ENCODE peak calls at places on chromosomes 13 and 19, in nine cellular contexts. S is fibroblast of lung; E is OCI-LY7; G is esophagus squamous epithelium; H is AG10803; U is stimulated activated CD4-positive, alpha-beta T cell treated with anti-CD3 and anti-CD28 coated beads, Interleukin-4, amount 100 ng/mL, for 1 hour; R is activated naive CD8-positive, alpha-beta T cell treated with anti-CD3 and anti-CD28 coated beads, Interleukin-2, amount 50 U/mL, for 24 hours; A is left kidney; M is left cardiac atrium. X is an unnamed sample.

GRCh38 chr13:77728265-77728966 is 30.9 kb downstream of the SLAIN1 start:
- DNase-seq in R (no peak), U (no peak), M (no peak), S (no peak), A (no peak), E (no peak), G (no peak), H (no peak), X (no peak)

GRCh38 chr13:48505597-48506091 is 27.2 kb downstream of the RCBTB2 start:
- DNase-seq in A (peak; percentile 7), R (no peak), M (no peak), E (peak; percentile 88), S (peak; percentile 52), G (no peak), H (peak; percentile 88), U (no peak), X (peak; percentile 97)

GRCh38 chr13:29497137-29497654 is 98.3 kb downstream of the SLC7A1 start:
- DNase-seq in M (peak; percentile 59), S (peak; percentile 74), H (peak; percentile 29), E (no peak), U (no peak), G (no peak), A (peak; percentile 90), R (no peak), X (peak; percentile 80)

GRCh38 chr19:39740395-39740794 is 2.6 kb upstream of the CLC start:
- DNase-seq in A (no peak), G (no peak), M (no peak), U (peak; percentile 6), R (peak; percentile 4), S (no peak), H (no peak), E (no peak), X (no peak)

GRCh38 chr19:35519291-35519690 is 5.8 kb upstream of the DMKN start:
- DNase-seq in R (no peak), U (no peak), E (no peak), M (no peak), S (peak; percentile 25), H (peak; percentile 48), A (no peak), G (no peak), X (peak; percentile 3)

GRCh38 chr13:30829788-30830637 is 76.1 kb upstream of the MEDAG start:
- DNase-seq in E (no peak), G (no peak), U (no peak), A (no peak), R (no peak), S (no peak), H (no peak), M (no peak), X (peak; percentile 93)

GRCh38 chr13:35485451-35485850 is 9.0 kb upstream of the MAB21L1 start:
- DNase-seq in E (no peak), R (no peak), A (no peak), U (no peak), S (no peak), M (no peak), H (no peak), G (no peak), X (no peak)

GRCh38 chr19:42422576-42423461 is 4.4 kb downstream of the LIPE start:
- DNase-seq in E (peak; percentile 88), M (no peak), G (no peak), R (peak; percentile 51), S (no peak), U (peak; percentile 42), A (peak; percentile 89), H (no peak), X (peak; percentile 17)

GRCh38 chr13:77563110-77563509 is 27.6 kb downstream of the SCEL start:
- DNase-seq in E (no peak), R (no peak), A (peak; percentile 63), U (no peak), H (peak; percentile 20), G (no peak), S (peak; percentile 48), M (no peak), X (peak; percentile 28)

GRCh38 chr13:113905018-113905417 is 41.1 kb upstream of the GAS6 start:
- DNase-seq in U (no peak), S (no peak), G (no peak), M (no peak), H (no peak), R (no peak), A (no peak), E (no peak), X (no peak)

GRCh38 chr19:11674067-11674492 is 64.7 kb downstream of the ZNF823 start:
- DNase-seq in M (peak; percentile 37), A (no peak), H (no peak), R (no peak), S (no peak), E (no peak), U (no peak), G (no peak), X (no peak)

GRCh38 chr13:42211704-42212103 is 60.2 kb upstream of the AKAP11 start:
- DNase-seq in S (peak; percentile 12), E (no peak), U (no peak), M (no peak), R (no peak), A (no peak), G (no peak), H (peak; percentile 4), X (peak; percentile 68)

GRCh38 chr19:35090160-35090794 is 25.3 kb upstream of the FXYD3 start:
- DNase-seq in U (peak; percentile 21), S (peak; percentile 69), E (peak; percentile 84), A (peak; percentile 92), R (peak; percentile 58), M (peak; percentile 51), G (no peak), H (peak; percentile 56), X (peak; percentile 46)

GRCh38 chr19:56108447-56109195 is 12.5 kb downstream of the ZNF787 start:
- DNase-seq in A (no peak), E (no peak), G (no peak), M (peak; percentile 69), U (no peak), H (peak; percentile 45), S (peak; percentile 63), R (no peak), X (no peak)

X was measured in LHCN-M2.